ENCODE peak calls at places on chromosomes 16 and 17, in seven cellular contexts. N is AG10803, U is breast epithelium, W is fibroblast of mammary gland, D is Calu3, T is EL, K is ecto neural progenitor cell. C is an unnamed sample.

GRCh38 chr17:2295575-2295974 is 8.0 kb downstream of the SMG6 start:
- DNase-seq in N (no peak), U (no peak), W (no peak), D (no peak), T (no peak), K (no peak), C (no peak)

GRCh38 chr17:28475151-28475900 is 1.9 kb downstream of the SLC13A2 start:
- DNase-seq in N (no peak), U (no peak), W (no peak), D (no peak), T (no peak), K (no peak), C (peak)

GRCh38 chr17:72115789-72116520 is 4.9 kb upstream of the SOX9 start:
- DNase-seq in N (no peak), U (no peak), W (no peak), D (no peak), T (no peak), K (peak), C (no peak)

GRCh38 chr17:34390649-34391048 is 27.6 kb upstream of the CCL1 start:
- DNase-seq in N (no peak), U (no peak), W (no peak), D (no peak), T (no peak), K (no peak), C (no peak)

GRCh38 chr16:5790512-5790911 is 692.9 kb upstream of the EEF2KMT start:
- DNase-seq in N (no peak), U (no peak), W (no peak), D (no peak), T (no peak), K (no peak), C (no peak)

GRCh38 chr16:67613808-67614207 is 31.1 kb upstream of the CARMIL2 start:
- DNase-seq in N (no peak), U (no peak), W (peak), D (peak), T (no peak), K (no peak), C (peak)

GRCh38 chr16:4409081-4409932 is 7.1 kb downstream of the CORO7 start:
- DNase-seq in N (no peak), U (peak), W (no peak), D (no peak), T (peak), K (no peak), C (no peak)

GRCh38 chr17:81200695-81201580 is 21.8 kb downstream of the CEP131 start:
- DNase-seq in N (peak), U (peak), W (peak), D (peak), T (peak), K (no peak), C (peak)

GRCh38 chr17:74750039-74750326 is 1.6 kb downstream of the NHERF1 start:
- DNase-seq in N (no peak), U (no peak), W (no peak), D (no peak), T (no peak), K (no peak), C (no peak)

GRCh38 chr17:77783991-77784820 is 174.3 kb upstream of the TNRC6C start:
- DNase-seq in N (no peak), U (no peak), W (no peak), D (no peak), T (no peak), K (no peak), C (no peak)

GRCh38 chr17:68425979-68426378 is 31.3 kb downstream of the WIPI1 start:
- DNase-seq in N (no peak), U (no peak), W (no peak), D (no peak), T (no peak), K (no peak), C (no peak)

GRCh38 chr16:49780436-49780835 is 75.5 kb downstream of the ZNF423 start:
- DNase-seq in N (no peak), U (no peak), W (no peak), D (no peak), T (no peak), K (no peak), C (no peak)

GRCh38 chr16:71724320-71724751 is at the start of gene PHLPP2:
- DNase-seq in N (no peak), U (no peak), W (peak), D (no peak), T (no peak), K (no peak), C (no peak)

GRCh38 chr16:87201052-87201451 is 116.1 kb downstream of the C16orf95 start:
- DNase-seq in N (peak), U (no peak), W (peak), D (peak), T (peak), K (no peak), C (no peak)

GRCh38 chr17:65173284-65173793 is 36.2 kb downstream of the RGS9 start:
- DNase-seq in N (peak), U (peak), W (peak), D (peak), T (peak), K (no peak), C (no peak)

GRCh38 chr17:31696184-31696602 is 162.9 kb downstream of the COPRS start:
- DNase-seq in N (peak), U (peak), W (peak), D (no peak), T (peak), K (peak), C (peak)

GRCh38 chr16:4519274-4520058 is 19.1 kb downstream of the CDIP1 start:
- DNase-seq in N (no peak), U (no peak), W (no peak), D (no peak), T (no peak), K (no peak), C (no peak)

GRCh38 chr16:48156790-48157209 is 1.0 kb upstream of the ABCC12 start:
- DNase-seq in N (peak), U (peak), W (peak), D (peak), T (peak), K (peak), C (peak)

GRCh38 chr17:1142503-1143095 is 37.2 kb downstream of the ABR start:
- DNase-seq in N (no peak), U (no peak), W (no peak), D (no peak), T (no peak), K (no peak), C (no peak)

GRCh38 chr17:1847191-1847590 is 17.4 kb downstream of the RPA1 start:
- DNase-seq in N (no peak), U (no peak), W (no peak), D (no peak), T (no peak), K (no peak), C (no peak)

GRCh38 chr16:14569213-14569612 is 60.8 kb downstream of the PARN start:
- DNase-seq in N (no peak), U (no peak), W (no peak), D (peak), T (no peak), K (no peak), C (no peak)

GRCh38 chr17:63699638-63700527 is at the start of gene LIMD2:
- DNase-seq in N (peak), U (no peak), W (no peak), D (peak), T (peak), K (peak), C (peak)

GRCh38 chr17:34797724-34798123 is 163.5 kb downstream of the CCT6B start:
- DNase-seq in N (peak), U (no peak), W (peak), D (peak), T (peak), K (peak), C (peak)

GRCh38 chr17:8884336-8884990 is 17.0 kb upstream of the PIK3R6 start:
- DNase-seq in N (no peak), U (no peak), W (no peak), D (no peak), T (no peak), K (no peak), C (no peak)

GRCh38 chr17:13671771-13672170 is 70.0 kb upstream of the HS3ST3A1 start:
- DNase-seq in N (peak), U (no peak), W (peak), D (no peak), T (peak), K (no peak), C (no peak)

GRCh38 chr17:3695129-3695722 is 729 bp downstream of the P2RX5 start:
- DNase-seq in N (no peak), U (no peak), W (no peak), D (no peak), T (peak), K (no peak), C (no peak)

GRCh38 chr17:59149841-59150511 is 5.0 kb downstream of the SKA2 start:
- DNase-seq in N (no peak), U (no peak), W (peak), D (no peak), T (no peak), K (no peak), C (no peak)